ENCODE peak calls at places on chromosome 13, in four cellular contexts. U, Q, H and D are unnamed samples.

GRCh38 chr13:74129500-74130144 is 4.6 kb downstream of the KLF12 start:
- DNase-seq in H (no peak), U (no peak), Q (peak), D (peak)

GRCh38 chr13:35741657-35742056 is 265.2 kb upstream of the MAB21L1 start:
- DNase-seq in H (no peak), Q (no peak), U (no peak), D (no peak)

GRCh38 chr13:33146843-33147611 is 130.8 kb downstream of the KL start:
- DNase-seq in U (no peak), H (no peak), Q (no peak), D (no peak)

GRCh38 chr13:60787083-60787482 is 390.1 kb downstream of the TDRD3 start:
- DNase-seq in U (no peak), Q (no peak), H (no peak), D (peak)

GRCh38 chr13:98206946-98207345 is 29.9 kb upstream of the RNF113B start:
- DNase-seq in U (no peak), Q (no peak), H (peak), D (peak)

GRCh38 chr13:85266771-85267170 is 532.4 kb downstream of the SLITRK6 start:
- DNase-seq in H (no peak), Q (no peak), U (no peak), D (no peak)

GRCh38 chr13:21894091-21894490 is 223.2 kb downstream of the FGF9 start:
- DNase-seq in Q (no peak), U (no peak), H (no peak), D (no peak)

GRCh38 chr13:73428137-73428536 is 369.3 kb downstream of the KLF5 start:
- DNase-seq in Q (no peak), H (no peak), U (no peak), D (peak)

GRCh38 chr13:20767309-20767943 is 6.3 kb downstream of the EEF1AKMT1 start:
- DNase-seq in U (no peak), Q (no peak), H (no peak), D (no peak)

GRCh38 chr13:100068532-100068931 is 20.4 kb upstream of the PCCA start:
- DNase-seq in U (no peak), H (no peak), Q (no peak), D (no peak)

GRCh38 chr13:79936368-79937136 is 404.4 kb downstream of the SPRY2 start:
- DNase-seq in Q (peak), U (no peak), H (peak), D (peak)

GRCh38 chr13:21637296-21637695 is 33.3 kb upstream of the MICU2 start:
- DNase-seq in U (no peak), H (no peak), Q (no peak), D (peak)

GRCh38 chr13:66689628-66690027 is 540.5 kb downstream of the PCDH9 start:
- DNase-seq in U (no peak), H (no peak), Q (no peak), D (peak)

GRCh38 chr13:90686438-90686837 is 661.0 kb upstream of the MIR17HG start:
- DNase-seq in H (peak), U (no peak), Q (no peak), D (peak)

GRCh38 chr13:57375876-57376275 is 208.9 kb downstream of the PRR20E start:
- DNase-seq in U (no peak), H (no peak), Q (no peak), D (no peak)

GRCh38 chr13:20174656-20175405 is 14.0 kb upstream of the GJA3 start:
- DNase-seq in H (peak), U (peak), Q (peak), D (peak)

GRCh38 chr13:37201081-37201480 is 95.6 kb upstream of the CSNK1A1L start:
- DNase-seq in Q (no peak), U (no peak), H (no peak), D (no peak)

GRCh38 chr13:105165449-105166125 is 1369.9 kb downstream of the EFNB2 start:
- DNase-seq in U (no peak), H (no peak), Q (no peak), D (no peak)

GRCh38 chr13:89763011-89763410 is 1584.5 kb upstream of the MIR17HG start:
- DNase-seq in U (no peak), Q (no peak), H (no peak), D (no peak)

GRCh38 chr13:99989376-99990044 is 7.9 kb downstream of the ZIC2 start:
- DNase-seq in H (no peak), U (no peak), Q (no peak), D (no peak)

GRCh38 chr13:26538363-26539317 is 18.8 kb upstream of the WASF3 start:
- DNase-seq in H (no peak), U (no peak), Q (no peak), D (peak)

GRCh38 chr13:105097501-105097900 is 1438.0 kb downstream of the EFNB2 start:
- DNase-seq in U (no peak), Q (no peak), H (no peak), D (no peak)

GRCh38 chr13:42747399-42747873 is 33.9 kb upstream of the FAM216B start:
- DNase-seq in U (no peak), Q (no peak), H (peak), D (peak)

GRCh38 chr13:74026753-74027152 is 107.5 kb downstream of the KLF12 start:
- DNase-seq in U (no peak), H (no peak), Q (no peak), D (no peak)

GRCh38 chr13:108227651-108228272 is 9.6 kb downstream of the ABHD13 start:
- DNase-seq in H (no peak), Q (no peak), U (no peak), D (peak)

GRCh38 chr13:88751994-88752393 is 1080.8 kb downstream of the SLITRK5 start:
- DNase-seq in H (no peak), Q (no peak), U (no peak), D (no peak)

GRCh38 chr13:110506396-110506795 is 55.1 kb downstream of the RAB20 start:
- DNase-seq in Q (no peak), U (no peak), H (no peak), D (no peak)

GRCh38 chr13:64127192-64127591 is 2711.5 kb upstream of the PCDH20 start:
- DNase-seq in U (no peak), Q (no peak), H (no peak), D (no peak)

GRCh38 chr13:74136089-74136658 is 2.0 kb upstream of the KLF12 start:
- DNase-seq in U (peak), Q (peak), H (no peak), D (peak)

DNA sequence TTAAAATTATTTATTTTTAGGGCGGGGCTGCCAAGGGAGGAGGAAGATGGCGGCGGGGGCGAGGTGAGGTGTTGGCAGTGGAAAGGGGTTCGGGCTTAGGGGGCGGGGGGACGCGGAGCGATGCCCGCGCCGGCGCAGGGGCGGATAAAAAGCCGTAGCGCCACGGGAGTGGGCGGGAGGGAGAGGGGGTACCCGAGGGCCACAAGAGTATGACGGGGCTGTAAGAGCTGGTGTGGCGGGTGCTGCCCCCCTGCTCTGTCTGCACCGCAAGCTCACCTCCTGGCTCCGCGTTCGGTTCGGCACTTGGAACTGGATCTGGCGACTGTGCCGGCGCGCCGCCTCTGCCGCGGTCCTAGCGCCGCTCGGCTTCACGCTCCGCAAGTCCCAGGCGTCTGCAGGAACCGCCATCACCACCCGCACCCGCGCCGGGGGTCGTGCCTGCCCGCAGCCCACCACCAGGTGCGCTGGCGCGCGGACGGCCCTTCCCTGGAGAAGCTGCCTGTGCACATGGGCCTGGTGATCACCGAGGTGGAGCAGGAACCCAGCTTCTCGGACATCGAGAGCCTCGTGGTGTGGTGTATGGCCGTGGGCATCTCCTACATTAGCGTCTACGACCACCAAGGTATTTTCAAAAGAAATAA is 265.2 kb upstream of the SGCG start:
- DNase-seq in H (no peak), Q (no peak), U (peak), D (peak)
- TF ChIP-seq CTCF in H (no peak), Q (no peak), U (no peak), D (no peak)

GRCh38 chr13:48078251-48078656 is 16.6 kb downstream of the MED4 start:
- DNase-seq in Q (no peak), H (no peak), U (no peak), D (no peak)
- H3K4me3 ChIP-seq in Q (no peak), H (no peak), U (no peak), D (no peak)

DNA sequence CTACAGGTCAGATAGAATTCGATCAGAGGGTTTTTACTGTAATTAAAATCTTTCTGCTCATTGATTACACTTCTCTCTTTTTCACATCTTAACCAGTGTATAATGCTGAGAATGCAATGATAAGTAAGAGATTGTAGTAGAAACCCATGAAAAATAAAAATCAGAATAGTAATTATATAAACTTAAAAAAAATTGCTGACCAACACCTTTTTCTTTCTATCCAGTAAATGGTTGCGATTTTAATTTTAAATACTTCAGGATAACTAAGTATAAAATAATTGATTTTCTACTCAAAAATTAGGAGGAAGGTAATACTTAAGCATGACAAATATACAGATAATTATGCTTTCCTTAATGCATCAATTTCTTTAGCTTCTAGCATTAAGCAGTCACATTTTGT is 910.6 kb upstream of the GPC6 start:
- DNase-seq in H (no peak), Q (no peak), U (no peak), D (no peak)
- TF ChIP-seq CTCF in H (no peak), Q (no peak), U (no peak), D (no peak)

DNA sequence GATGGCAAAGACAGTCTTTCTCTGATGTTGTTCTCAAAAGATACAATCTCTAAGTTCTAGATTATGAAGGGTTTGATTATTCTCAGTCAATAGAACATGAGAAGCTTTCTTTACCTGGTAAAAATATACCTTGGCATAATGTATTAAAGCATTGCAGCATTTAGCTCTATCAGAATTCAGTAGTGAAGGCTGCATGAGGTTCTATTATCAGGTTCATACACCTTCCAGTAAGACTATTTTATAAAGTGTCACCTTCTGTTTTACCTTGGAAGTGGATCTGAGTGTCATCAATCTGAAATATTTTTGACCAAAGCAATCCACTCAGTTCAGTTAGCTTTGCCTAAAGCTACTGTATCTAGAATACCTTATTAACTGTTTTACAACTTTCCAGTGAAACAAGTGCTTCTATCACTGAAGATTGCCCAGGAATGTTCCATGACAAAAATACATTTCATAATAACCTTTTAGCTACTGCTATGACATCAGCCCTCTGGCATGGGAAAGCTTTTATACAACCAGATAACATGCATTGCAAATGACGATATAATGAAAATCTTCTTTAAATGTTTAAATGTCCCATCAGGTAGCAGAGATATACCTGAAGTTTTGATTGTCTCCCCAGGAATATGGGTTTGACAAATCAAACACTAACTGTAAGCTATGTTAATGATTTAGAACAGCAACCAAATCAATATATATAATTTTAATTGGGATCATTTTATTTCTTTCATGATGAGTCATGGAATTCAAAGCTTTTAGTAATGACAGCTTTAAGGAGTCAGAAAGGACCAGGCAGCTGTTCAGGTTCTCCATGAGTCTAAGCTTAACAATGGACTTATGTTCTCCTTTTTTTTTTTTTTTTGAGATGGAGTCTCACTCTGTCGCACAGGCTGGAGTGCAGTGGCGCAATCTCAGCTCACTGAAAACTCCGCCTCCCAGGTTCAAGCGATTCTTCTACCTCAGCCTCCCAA is 72.2 kb downstream of the UFM1 start:
- DNase-seq in Q (no peak), H (no peak), U (no peak), D (no peak)
- H3K4me3 ChIP-seq in Q (no peak), H (no peak), U (no peak), D (no peak)

GRCh38 chr13:46571189-46571901 is 18.4 kb downstream of the LRCH1 start:
- DNase-seq in Q (no peak), U (no peak), H (no peak), D (peak)

GRCh38 chr13:46569471-46569870 is 16.5 kb downstream of the LRCH1 start:
- DNase-seq in Q (no peak), U (no peak), H (no peak), D (no peak)

GRCh38 chr13:46570273-46570672 is 17.3 kb downstream of the LRCH1 start:
- DNase-seq in U (no peak), Q (no peak), H (no peak), D (no peak)

GRCh38 chr13:46572758-46573384 is 19.9 kb downstream of the LRCH1 start:
- DNase-seq in H (no peak), U (no peak), Q (no peak), D (no peak)

GRCh38 chr13:46571941-46572340 is 19.0 kb downstream of the LRCH1 start:
- DNase-seq in Q (no peak), U (no peak), H (no peak), D (no peak)
- TF ChIP-seq CTCF in Q (no peak), U (no peak), H (no peak), D (no peak)

DNA sequence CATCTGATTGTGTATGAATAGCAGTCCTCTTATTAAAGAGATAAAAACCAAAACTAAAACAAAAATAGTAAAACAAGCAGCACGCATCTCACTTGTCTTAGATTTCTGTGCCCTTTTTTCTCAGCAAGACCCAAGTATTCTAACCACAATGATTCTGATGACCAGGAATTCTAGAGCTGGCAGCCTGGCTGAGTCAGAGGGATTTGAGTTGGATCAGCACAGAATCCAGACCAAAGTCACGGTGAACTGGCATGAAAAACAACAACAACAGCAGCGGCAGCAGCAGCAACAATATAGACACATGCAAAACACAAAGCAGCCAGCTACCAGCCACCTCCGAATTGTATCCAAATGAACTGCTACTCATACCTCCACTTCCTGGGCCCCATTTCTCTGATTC is 360.5 kb downstream of the KCNRG start:
- DNase-seq in Q (no peak), U (no peak), H (peak), D (peak)
- H3K4me3 ChIP-seq in Q (no peak), U (no peak), H (no peak), D (no peak)

GRCh38 chr13:29260684-29261083 is 334.8 kb downstream of the SLC7A1 start:
- DNase-seq in U (no peak), H (no peak), Q (no peak), D (no peak)
- TF ChIP-seq CTCF in U (peak), H (no peak), Q (peak), D (no peak)

GRCh38 chr13:112710855-112711527 is 21.2 kb downstream of the ATP11A start:
- DNase-seq in H (no peak), Q (no peak), U (no peak), D (no peak)
- H3K4me3 ChIP-seq in H (peak), Q (peak), U (peak), D (peak)